ENCODE peak calls at places on chromosomes 13 and 19, in ten cellular contexts. Z is astrocyte of the cerebellum; O is adrenal gland; K is right atrium auricular region; T is RPMI7951; J is endothelial cell; I is activated CD4-positive, alpha-beta T cell treated with anti-CD3 and anti-CD28 coated beads, Interleukin-2, amount 50 U/mL, for 24 hours; G is activated naive CD4-positive, alpha-beta T cell treated with anti-CD3 and anti-CD28 coated beads, Interleukin-2, amount 50 U/mL, for 72 hours; Y is cardiac fibroblast; M is hypothalamus. X is an unnamed sample.

GRCh38 chr13:28423010-28423409 is 71.9 kb downstream of the FLT1 start:
- DNase-seq in J (no peak), O (peak), M (peak), K (no peak), Y (no peak), T (no peak), Z (no peak), G (no peak), I (no peak), X (peak)

GRCh38 chr13:91078093-91078679 is 269.3 kb upstream of the MIR17HG start:
- DNase-seq in T (no peak), J (no peak), Z (peak), K (no peak), I (no peak), O (no peak), G (no peak), Y (peak), M (no peak), X (no peak)

GRCh38 chr13:44280461-44280860 is 93.2 kb upstream of the SERP2 start:
- DNase-seq in Y (no peak), M (no peak), Z (no peak), T (peak), K (no peak), G (no peak), J (no peak), O (no peak), I (no peak), X (no peak)

GRCh38 chr13:105655046-105655445 is 880.4 kb downstream of the EFNB2 start:
- DNase-seq in O (no peak), Y (peak), T (peak), G (no peak), Z (peak), M (no peak), I (no peak), J (no peak), K (no peak), X (no peak)

GRCh38 chr13:43146400-43146799 is 123.0 kb downstream of the DNAJC15 start:
- DNase-seq in O (no peak), T (no peak), Y (no peak), J (no peak), M (no peak), Z (no peak), K (no peak), G (no peak), I (no peak), X (no peak)

GRCh38 chr13:99312493-99312883 is 5.3 kb upstream of the GPR183 start:
- DNase-seq in M (peak), K (peak), G (peak), Z (no peak), J (no peak), Y (peak), T (peak), I (no peak), O (peak), X (peak)

GRCh38 chr13:41059466-41059865 is 1.8 kb upstream of the WBP4 start:
- DNase-seq in I (no peak), Z (no peak), T (no peak), Y (peak), O (no peak), M (no peak), J (no peak), G (no peak), K (no peak), X (no peak)

GRCh38 chr19:12698138-12698537 is 1.7 kb upstream of the FBXW9 start:
- DNase-seq in J (no peak), Z (no peak), K (no peak), O (no peak), I (no peak), G (no peak), M (no peak), Y (no peak), T (no peak), X (no peak)

GRCh38 chr19:19067276-19068072 is 3.7 kb downstream of the SLC25A42 start:
- DNase-seq in G (no peak), K (no peak), M (no peak), I (no peak), Y (peak), Z (no peak), O (no peak), J (no peak), T (no peak), X (no peak)

GRCh38 chr19:16571689-16572331 is 405 bp downstream of the SLC35E1 start:
- DNase-seq in J (peak), T (no peak), G (no peak), Y (no peak), O (peak), K (no peak), Z (no peak), I (no peak), M (no peak), X (no peak)

GRCh38 chr13:91264484-91264883 is 83.0 kb upstream of the MIR17HG start:
- DNase-seq in Z (no peak), I (no peak), M (no peak), G (no peak), Y (no peak), O (no peak), J (no peak), K (no peak), T (no peak), X (no peak)

GRCh38 chr13:112325941-112326645 is 50.1 kb upstream of the SPACA7 start:
- DNase-seq in T (peak), K (no peak), Z (no peak), Y (no peak), G (no peak), I (no peak), J (no peak), O (no peak), M (no peak), X (no peak)

GRCh38 chr19:45103200-45103624 is 10.2 kb downstream of the PPP1R37 start:
- DNase-seq in T (peak), J (no peak), M (no peak), I (no peak), G (no peak), Y (no peak), K (no peak), Z (no peak), O (no peak), X (no peak)

GRCh38 chr19:54415901-54416621 is 797 bp downstream of the TTYH1 start:
- DNase-seq in O (no peak), J (no peak), I (no peak), M (no peak), Y (no peak), G (no peak), T (no peak), Z (no peak), K (no peak), X (no peak)